ENCODE peak calls at places on chromosomes 5 and 9, in seven cellular contexts. W is IMR-90, H is fibroblast of mammary gland, I is psoas muscle, J is kidney, P is fibroblast of the aortic adventitia, F is adrenal gland. S is an unnamed sample.

GRCh38 chr9:136701665-136702048 is 10.7 kb upstream of the DIPK1B start:
- DNase-seq in I (no peak), H (no peak), W (no peak), P (no peak), F (no peak), J (no peak), S (no peak)

GRCh38 chr5:96087939-96088338 is 126.3 kb upstream of the ELL2 start:
- DNase-seq in F (no peak), P (no peak), I (no peak), J (no peak), W (no peak), H (no peak), S (no peak)

GRCh38 chr5:32156635-32157034 is 17.5 kb downstream of the GOLPH3 start:
- DNase-seq in J (no peak), F (no peak), W (no peak), I (no peak), H (no peak), P (no peak), S (no peak)

GRCh38 chr5:110536120-110537115 is 190.1 kb downstream of the TMEM232 start:
- DNase-seq in F (peak), P (peak), J (no peak), W (no peak), H (peak), I (no peak), S (peak)

GRCh38 chr5:172972557-172972956 is 11.0 kb upstream of the ATP6V0E1 start:
- DNase-seq in J (no peak), F (no peak), W (no peak), H (no peak), I (no peak), P (no peak), S (no peak)

GRCh38 chr5:79378510-79379186 is 135.3 kb downstream of the HOMER1 start:
- DNase-seq in H (no peak), P (no peak), J (no peak), F (no peak), I (no peak), W (no peak), S (no peak)

GRCh38 chr9:132755096-132755495 is 84.8 kb downstream of the GTF3C4 start:
- DNase-seq in J (peak), F (no peak), H (no peak), P (no peak), I (no peak), W (no peak), S (no peak)

GRCh38 chr5:128081111-128081865 is 2.3 kb upstream of the SLC12A2 start:
- DNase-seq in I (no peak), J (no peak), W (no peak), F (no peak), H (peak), P (no peak), S (peak)

GRCh38 chr9:112783551-112783954 is 33.0 kb downstream of the SNX30 start:
- DNase-seq in F (no peak), W (no peak), H (no peak), P (no peak), J (no peak), I (no peak), S (no peak)

GRCh38 chr9:68418259-68418845 is 61.9 kb downstream of the PGM5 start:
- DNase-seq in W (no peak), J (no peak), H (no peak), F (no peak), I (no peak), P (no peak), S (no peak)

GRCh38 chr5:122202952-122203351 is 73.6 kb downstream of the ZNF474 start:
- DNase-seq in W (peak), P (no peak), J (no peak), I (no peak), H (no peak), F (no peak), S (no peak)

GRCh38 chr9:96176901-96177718 is 124.9 kb downstream of the HSD17B3 start:
- DNase-seq in I (no peak), J (no peak), P (peak), F (no peak), H (peak), W (no peak), S (no peak)

GRCh38 chr9:84691634-84692033 is 22.1 kb downstream of the NTRK2 start:
- DNase-seq in P (no peak), J (no peak), I (no peak), H (no peak), W (no peak), F (no peak), S (no peak)

GRCh38 chr5:54990751-54991349 is 5.5 kb upstream of the ESM1 start:
- DNase-seq in F (no peak), P (peak), I (no peak), W (peak), J (no peak), H (peak), S (peak)

GRCh38 chr9:22643541-22643940 is 196.9 kb downstream of the DMRTA1 start:
- DNase-seq in J (no peak), P (peak), I (no peak), H (peak), W (peak), F (no peak), S (no peak)

GRCh38 chr5:25850581-25850980 is 1187.8 kb downstream of the CDH9 start:
- DNase-seq in P (no peak), H (no peak), F (no peak), W (no peak), I (no peak), J (no peak), S (no peak)

GRCh38 chr9:124813496-124814177 is 36.7 kb downstream of the OLFML2A start:
- DNase-seq in F (no peak), P (no peak), J (no peak), I (no peak), W (no peak), H (no peak), S (no peak)

GRCh38 chr5:61916621-61917620 is 389.1 kb upstream of the KIF2A start:
- DNase-seq in W (peak), I (no peak), F (no peak), H (no peak), J (no peak), P (no peak), S (no peak)

GRCh38 chr9:78236511-78236950 is 656 bp downstream of the CEP78 start:
- DNase-seq in W (no peak), P (no peak), I (no peak), F (no peak), H (peak), J (no peak), S (no peak)

GRCh38 chr9:120755827-120756434 is 37.3 kb downstream of the FBXW2 start:
- DNase-seq in J (no peak), H (peak), W (peak), F (no peak), P (peak), I (no peak), S (peak)

GRCh38 chr5:78273436-78273835 is 21.1 kb downstream of the AP3B1 start:
- DNase-seq in W (no peak), F (no peak), J (no peak), P (no peak), H (no peak), I (no peak), S (peak)

GRCh38 chr5:172733179-172733973 is 37.6 kb downstream of the DUSP1 start:
- DNase-seq in I (peak), P (peak), H (peak), F (peak), J (peak), W (peak), S (peak)

GRCh38 chr9:106074006-106074405 is 379.7 kb downstream of the TMEM38B start:
- DNase-seq in H (no peak), F (no peak), W (no peak), I (no peak), P (no peak), J (no peak), S (no peak)

GRCh38 chr5:134143431-134143830 is 28.9 kb downstream of the TCF7 start:
- DNase-seq in I (no peak), F (no peak), J (peak), P (no peak), H (no peak), W (no peak), S (no peak)

GRCh38 chr5:133610489-133611356 is 1.6 kb downstream of the FSTL4 start:
- DNase-seq in J (peak), P (no peak), F (peak), I (peak), W (no peak), H (peak), S (peak)

GRCh38 chr9:124465736-124466135 is 15.5 kb downstream of the ADGRD2 start:
- DNase-seq in I (no peak), W (no peak), P (no peak), J (no peak), F (no peak), H (no peak), S (no peak)

GRCh38 chr9:37999501-38000189 is 69.4 kb downstream of the SHB start:
- DNase-seq in F (no peak), P (no peak), J (peak), W (peak), I (no peak), H (peak), S (no peak)

GRCh38 chr5:35478856-35479682 is 138.6 kb upstream of the SPEF2 start:
- DNase-seq in H (peak), P (peak), F (no peak), I (no peak), J (no peak), W (peak), S (peak)

DNA sequence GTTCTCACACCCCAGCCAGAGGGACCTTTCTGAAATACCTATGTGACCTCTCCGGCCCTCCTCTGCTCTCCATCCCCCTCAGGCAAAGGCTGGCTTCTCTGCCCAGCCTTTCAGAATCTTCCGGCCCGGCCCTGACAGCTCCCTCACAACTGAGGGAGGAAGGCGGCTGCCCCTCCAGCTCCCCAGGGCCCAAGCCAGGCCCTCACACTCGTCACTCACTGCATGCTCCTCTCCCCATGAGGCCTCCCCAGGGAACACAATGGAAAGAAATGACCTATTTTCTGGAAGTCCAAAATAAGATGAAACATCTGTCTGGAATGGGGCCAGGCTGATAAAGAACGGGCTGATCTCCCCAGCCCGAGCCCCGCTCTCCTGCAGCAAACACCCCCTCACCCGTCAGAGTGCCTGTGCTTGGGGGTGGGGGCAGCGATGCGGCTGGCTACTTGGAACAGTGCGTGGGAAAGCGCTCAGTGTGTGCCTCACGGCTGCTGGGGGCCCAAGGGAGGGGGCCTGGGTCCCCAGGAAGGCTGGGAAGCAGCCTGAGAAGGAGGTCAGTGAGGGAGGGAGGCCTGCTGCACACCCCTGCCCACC is 11.3 kb downstream of the PDGFRB start:
- DNase-seq in F (peak), W (peak), P (peak), H (peak), I (peak), J (peak), S (peak)
- H3K4me3 ChIP-seq in F (no peak), W (no peak), P (peak), H (peak), I (peak), J (no peak), S (peak)

GRCh38 chr9:20611751-20612287 is 10.5 kb downstream of the MLLT3 start:
- DNase-seq in I (no peak), H (peak), W (peak), J (no peak), F (no peak), P (peak), S (peak)
- TF ChIP-seq CTCF in I (peak), H (peak), W (peak), J (peak), F (peak), P (peak), S (peak)

DNA sequence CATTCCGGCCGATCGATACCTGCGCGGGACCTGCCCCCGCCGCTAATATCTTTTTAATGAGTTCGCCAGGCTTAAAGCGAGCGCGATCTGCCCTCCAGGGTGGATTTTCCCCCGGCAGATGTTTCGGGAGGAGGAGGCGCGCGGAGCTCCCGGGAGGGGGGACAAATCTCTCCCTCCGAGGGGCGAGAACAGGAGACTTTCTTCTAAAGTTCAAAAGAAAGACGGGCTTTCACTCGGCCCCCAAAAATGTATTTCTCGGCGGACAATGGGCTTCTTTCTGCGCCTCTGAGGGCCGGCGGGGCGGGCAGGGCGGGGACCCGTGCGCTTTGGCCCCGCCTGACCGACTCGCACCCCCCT is 4.1 kb upstream of the PRDM12 start:
- DNase-seq in P (no peak), J (no peak), H (no peak), F (no peak), I (no peak), W (no peak), S (no peak)
- H3K4me3 ChIP-seq in P (no peak), J (no peak), H (no peak), F (no peak), I (peak), W (no peak), S (no peak)

GRCh38 chr9:117718085-117718484 is 13.9 kb downstream of the TLR4 start:
- DNase-seq in I (no peak), W (no peak), F (no peak), J (no peak), P (peak), H (peak), S (peak)

GRCh38 chr9:117715411-117715989 is 11.3 kb downstream of the TLR4 start:
- DNase-seq in F (no peak), H (peak), P (peak), J (no peak), I (no peak), W (no peak), S (peak)

GRCh38 chr9:117718701-117719100 is 14.5 kb downstream of the TLR4 start:
- DNase-seq in F (no peak), J (no peak), P (no peak), H (peak), W (no peak), I (no peak), S (no peak)

GRCh38 chr9:117709936-117710335 is 5.7 kb downstream of the TLR4 start:
- DNase-seq in F (no peak), P (no peak), H (no peak), W (no peak), I (no peak), J (no peak), S (no peak)

GRCh38 chr9:117714282-117714681 is 10.1 kb downstream of the TLR4 start:
- DNase-seq in I (no peak), P (no peak), W (no peak), H (no peak), J (no peak), F (no peak), S (no peak)
- TF ChIP-seq CTCF in I (no peak), P (no peak), W (no peak), H (no peak), J (no peak), F (no peak), S (no peak)

S was measured in cardiac fibroblast.